ENCODE peak calls at places on chromosome 17, in seven cellular contexts. U is GM12891, X is H1, A is K562, S is GM12878, Y is SK-N-SH, K is HepG2. E is an unnamed sample.

GRCh38 chr17:64084940-64085649 is 44.8 kb downstream of the ERN1 start:
- DNase-seq in A (peak; percentile 46), S (no peak), U (no peak), Y (no peak), X (no peak), K (no peak), E (no peak)

GRCh38 chr17:75695141-75695829 is 26.0 kb upstream of the ITGB4 start:
- DNase-seq in K (no peak), A (no peak), Y (no peak), X (no peak), U (no peak), S (no peak), E (no peak)

GRCh38 chr17:7133424-7133823 is 18.8 kb upstream of the ASGR2 start:
- DNase-seq in S (peak; percentile 36), Y (peak; percentile 58), U (no peak), K (peak; percentile 74), A (peak; percentile 60), X (no peak), E (no peak)

GRCh38 chr17:63998050-63998720 is at the start of gene PRR29:
- DNase-seq in S (no peak), X (no peak), U (peak; percentile 93), Y (peak; percentile 100), K (peak; percentile 66), A (peak; percentile 83), E (peak; percentile 92)

GRCh38 chr17:511833-512251 is 159.2 kb upstream of the RPH3AL start:
- DNase-seq in Y (no peak), S (no peak), K (no peak), A (no peak), U (no peak), X (no peak), E (no peak)

GRCh38 chr17:51354908-51355307 is 94.6 kb downstream of the UTP18 start:
- DNase-seq in Y (peak; percentile 71), A (no peak), U (no peak), X (no peak), S (no peak), K (no peak), E (no peak)

GRCh38 chr17:80990921-80991644 is 558 bp upstream of the CHMP6 start:
- DNase-seq in X (no peak), Y (peak; percentile 45), U (peak; percentile 14), S (no peak), A (no peak), K (peak; percentile 82), E (no peak)

GRCh38 chr17:82781894-82782274 is 30.0 kb downstream of the TBCD start:
- DNase-seq in S (peak; percentile 17), X (peak; percentile 19), A (peak; percentile 61), K (peak; percentile 50), Y (peak; percentile 98), U (peak; percentile 95), E (peak; percentile 96)

GRCh38 chr17:30956764-30957374 is 14.0 kb upstream of the RNF135 start:
- DNase-seq in S (no peak), A (no peak), K (no peak), X (no peak), U (no peak), Y (no peak), E (no peak)

DNA sequence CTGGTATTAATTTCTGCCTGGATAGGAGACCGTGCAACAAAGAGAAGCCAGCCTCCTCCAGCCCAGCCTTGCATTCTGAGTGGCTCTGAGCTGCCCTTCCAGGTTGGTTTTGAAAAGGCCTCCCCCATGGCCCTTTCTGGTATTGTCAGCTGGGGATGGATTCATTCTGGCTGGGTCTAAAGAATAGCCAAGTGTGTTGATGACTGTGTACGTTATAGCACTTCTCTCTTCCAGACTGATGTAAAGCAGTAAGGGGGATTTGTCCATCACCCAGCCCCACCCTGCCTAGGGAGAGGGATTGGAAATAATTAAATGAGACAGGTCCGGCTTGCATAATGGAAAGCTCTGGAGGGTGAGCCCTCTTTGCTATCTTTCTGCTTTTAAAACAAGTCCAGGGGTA is 146.4 kb downstream of the MSI2 start:
- DNase-seq in X (no peak), A (no peak), Y (peak; percentile 44), U (no peak), K (no peak), S (no peak), E (no peak)
- TF ChIP-seq TAF1 in X (no peak), A (no peak), Y (no peak), U (no peak), K (no peak), S (no peak), E (no peak)

DNA sequence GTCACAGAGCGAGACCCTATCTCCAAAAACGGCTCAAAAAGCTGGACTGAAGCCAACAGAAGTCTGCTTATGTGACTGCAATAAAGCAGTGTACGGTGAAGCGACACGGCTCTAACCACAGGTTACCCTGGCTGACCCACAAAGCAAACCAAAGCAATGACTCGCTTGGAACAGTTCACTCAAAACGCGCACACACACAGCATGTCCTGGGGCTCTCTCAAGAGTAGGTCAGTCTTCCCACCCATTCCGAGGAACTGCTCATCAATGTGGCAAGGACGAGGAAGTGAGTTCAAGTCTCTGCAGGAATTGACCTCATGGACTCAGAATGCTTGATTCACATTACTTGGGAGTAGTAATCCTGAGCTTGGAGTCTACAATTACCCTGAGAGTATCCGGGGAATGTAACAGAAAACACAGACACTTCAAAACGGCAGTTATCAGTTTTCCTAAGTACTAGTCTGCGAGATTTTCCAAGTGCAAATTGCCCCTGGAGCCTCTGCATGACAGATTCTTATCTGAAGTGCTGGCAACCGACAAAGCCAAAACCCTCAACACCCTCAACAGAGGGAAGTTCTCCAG is 25.4 kb downstream of the PELP1 start:
- DNase-seq in A (peak; percentile 35), X (no peak), U (no peak), S (no peak), K (peak; percentile 39), Y (peak; percentile 61), E (no peak)
- TF ChIP-seq TAF1 in A (no peak), X (no peak), U (no peak), S (no peak), K (no peak), Y (no peak), E (no peak)

DNA sequence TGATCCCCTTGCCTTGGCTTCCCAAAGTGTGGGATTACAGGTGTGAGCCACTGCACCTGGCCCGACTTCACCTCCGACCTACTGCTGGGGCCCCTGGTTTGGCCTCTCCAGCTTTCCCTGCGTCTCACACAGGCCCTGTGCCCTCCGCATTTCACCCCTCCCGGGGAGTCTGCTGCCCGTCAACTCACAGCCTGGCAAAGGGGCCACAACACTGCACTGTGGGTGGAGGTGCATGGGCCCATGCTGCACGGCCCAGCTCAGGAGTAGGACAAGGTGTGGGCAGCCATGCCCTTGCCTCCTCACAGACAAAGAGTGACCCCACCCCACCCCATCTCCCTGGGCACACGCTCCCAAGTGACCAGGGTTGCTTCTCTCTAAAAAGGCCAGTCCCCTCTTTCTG is 12.6 kb upstream of the TBX2 start:
- DNase-seq in U (no peak), Y (no peak), K (no peak), A (no peak), X (no peak), S (no peak), E (no peak)
- TF ChIP-seq TAF1 in U (no peak), Y (no peak), K (no peak), A (no peak), X (no peak), S (no peak), E (no peak)

DNA sequence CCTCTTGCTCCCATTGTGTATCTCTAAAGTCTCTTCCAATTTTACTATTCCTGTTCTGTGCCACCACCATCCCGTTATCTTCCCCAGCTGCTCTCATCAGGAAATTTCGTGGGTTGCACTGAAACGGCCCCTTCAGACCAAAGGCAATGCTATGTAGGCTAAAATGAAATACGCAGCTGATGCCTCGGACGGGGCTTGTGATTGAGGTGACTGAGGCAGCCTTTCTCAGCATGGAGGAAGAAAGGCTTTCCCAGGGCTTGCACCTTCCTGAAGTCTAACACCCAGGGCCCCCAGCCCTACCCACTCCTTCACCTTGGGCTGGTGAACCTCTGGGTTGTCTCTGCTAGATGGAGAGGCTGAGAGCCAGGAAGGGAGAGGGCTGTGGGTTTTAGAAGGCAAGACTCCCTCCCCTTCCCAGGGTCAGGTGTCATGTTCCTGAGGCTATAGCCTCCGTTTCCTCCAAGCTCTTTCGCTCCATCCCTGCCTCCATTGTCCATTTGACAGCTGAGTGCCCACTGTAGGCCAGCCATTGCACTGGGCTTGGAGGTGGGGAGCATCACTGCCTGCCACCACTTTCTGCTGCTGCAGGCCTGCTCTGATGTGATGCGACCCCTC is 7.8 kb downstream of the CCDC200 start:
- DNase-seq in A (no peak), Y (no peak), S (no peak), K (no peak), X (no peak), U (no peak), E (no peak)
- TF ChIP-seq TAF1 in A (no peak), Y (no peak), S (no peak), K (no peak), X (no peak), U (no peak), E (no peak)

GRCh38 chr17:27239584-27239983 is 54.3 kb upstream of the WSB1 start:
- DNase-seq in K (no peak), U (no peak), X (no peak), S (no peak), A (no peak), Y (no peak), E (no peak)

GRCh38 chr17:27239046-27239445 is 54.9 kb upstream of the WSB1 start:
- DNase-seq in K (no peak), U (no peak), A (no peak), S (peak; percentile 61), X (no peak), Y (no peak), E (peak; percentile 44)

GRCh38 chr17:27237890-27238289 is 56.0 kb upstream of the WSB1 start:
- DNase-seq in Y (no peak), A (no peak), K (no peak), U (no peak), S (no peak), X (no peak), E (no peak)

GRCh38 chr17:27233783-27234182 is 60.1 kb upstream of the WSB1 start:
- DNase-seq in U (no peak), X (no peak), Y (no peak), K (no peak), S (no peak), A (no peak), E (no peak)

GRCh38 chr17:27236710-27237315 is 57.1 kb upstream of the WSB1 start:
- DNase-seq in X (no peak), K (peak; percentile 63), Y (peak; percentile 70), S (no peak), A (peak; percentile 80), U (no peak), E (no peak)
- TF ChIP-seq TAF1 in X (no peak), K (no peak), Y (no peak), S (no peak), A (no peak), U (no peak), E (no peak)

GRCh38 chr17:8925141-8925540 is 40.4 kb downstream of the PIK3R5 start:
- DNase-seq in Y (no peak), K (no peak), U (no peak), A (no peak), S (no peak), X (no peak), E (no peak)
- TF ChIP-seq TAF1 in Y (no peak), K (no peak), U (no peak), A (no peak), S (no peak), X (no peak), E (no peak)

E was measured in GM12892.